ENCODE peak calls at places on chromosomes 7 and 10, in six cellular contexts. M is activated T-cell treated with anti-CD3 and anti-CD28 coated beads, Interleukin-2, amount 50 U/mL, for 4 hours; N is choroid plexus epithelial cell; W is body of pancreas; R is dermis microvascular lymphatic vessel endothelial cell; E is activated CD8-positive, alpha-beta T cell treated with anti-CD3 and anti-CD28 coated beads, Interleukin-2, amount 10 ng/mL, durations not matched to agents 7 days and 5 days. K is an unnamed sample.

GRCh38 chr7:26629696-26630095 is 234.7 kb downstream of the SKAP2 start:
- DNase-seq in M (no peak), N (no peak), W (no peak), R (no peak), E (no peak), K (no peak)

GRCh38 chr7:89072094-89072493 is 276.6 kb upstream of the TEX47 start:
- DNase-seq in M (no peak), N (peak), W (no peak), R (no peak), E (no peak), K (peak)

GRCh38 chr7:20647908-20648776 is 32.7 kb downstream of the ABCB5 start:
- DNase-seq in M (no peak), N (peak), W (peak), R (peak), E (no peak), K (peak)

GRCh38 chr7:80819503-80819902 is 99.3 kb downstream of the SEMA3C start:
- DNase-seq in M (no peak), N (no peak), W (no peak), R (no peak), E (no peak), K (no peak)

GRCh38 chr7:73533742-73534141 is 11.6 kb upstream of the BAZ1B start:
- DNase-seq in M (no peak), N (no peak), W (no peak), R (no peak), E (no peak), K (no peak)

GRCh38 chr7:47915066-47915976 is 32.9 kb downstream of the PKD1L1 start:
- DNase-seq in M (no peak), N (peak), W (no peak), R (no peak), E (no peak), K (no peak)

GRCh38 chr10:116197961-116198360 is 75.0 kb downstream of the GFRA1 start:
- DNase-seq in M (no peak), N (no peak), W (no peak), R (no peak), E (no peak), K (no peak)

GRCh38 chr7:94348142-94348541 is 46.6 kb upstream of the COL1A2 start:
- DNase-seq in M (no peak), N (peak), W (peak), R (no peak), E (no peak), K (no peak)

GRCh38 chr10:132390455-132391371 is 6.3 kb upstream of the PWWP2B start:
- DNase-seq in M (no peak), N (no peak), W (peak), R (no peak), E (no peak), K (no peak)

GRCh38 chr10:1048349-1048731 is 579 bp downstream of the IDI1 start:
- DNase-seq in M (peak), N (peak), W (peak), R (no peak), E (peak), K (peak)

GRCh38 chr7:100598425-100598824 is 3.7 kb upstream of the PCOLCE start:
- DNase-seq in M (no peak), N (no peak), W (no peak), R (no peak), E (peak), K (no peak)

GRCh38 chr10:78755075-78755695 is 313.6 kb upstream of the ZMIZ1 start:
- DNase-seq in M (no peak), N (no peak), W (no peak), R (no peak), E (no peak), K (peak)

GRCh38 chr7:1944619-1945210 is 274.6 kb downstream of the ELFN1 start:
- DNase-seq in M (no peak), N (no peak), W (peak), R (no peak), E (no peak), K (no peak)

GRCh38 chr10:48655426-48656240 is 29.0 kb upstream of the WDFY4 start:
- DNase-seq in M (no peak), N (peak), W (peak), R (peak), E (no peak), K (no peak)

GRCh38 chr7:542131-542934 is 22.7 kb upstream of the PDGFA start:
- DNase-seq in M (no peak), N (no peak), W (no peak), R (no peak), E (no peak), K (no peak)

K was measured in Kasumi-1.